ENCODE peak calls at places on chromosomes 11 and 22, in seven cellular contexts. One of them, this sample, is unnamed. For H3K4me1, the result is how much of the 10 kb centered on the place peaks cover.

GRCh38 chr11:13861411-13861810 is 101.1 kb upstream of the SPON1 start:
- DNase-seq in uterus: no peak
- DNase-seq in GM23338: no peak
- DNase-seq in stomach: no peak
- DNase-seq in pancreas: no peak
- DNase-seq in A549: no peak
- DNase-seq in tibial nerve: no peak
- DNase-seq in this sample: no peak

GRCh38 chr11:11931461-11932055 is 76.9 kb downstream of the DKK3 start:
- DNase-seq in tibial nerve: peak
- DNase-seq in pancreas: no peak
- DNase-seq in uterus: peak
- DNase-seq in GM23338: peak
- DNase-seq in stomach: no peak
- DNase-seq in A549: peak
- DNase-seq in this sample: no peak

GRCh38 chr11:29029452-29029851 is 921.3 kb downstream of the METTL15 start:
- DNase-seq in uterus: no peak
- DNase-seq in stomach: no peak
- DNase-seq in pancreas: no peak
- DNase-seq in tibial nerve: no peak
- DNase-seq in A549: no peak
- DNase-seq in GM23338: no peak
- DNase-seq in this sample: no peak

GRCh38 chr11:61711493-61711892 is 31.3 kb downstream of the DAGLA start:
- DNase-seq in uterus: no peak
- DNase-seq in GM23338: no peak
- DNase-seq in A549: no peak
- DNase-seq in tibial nerve: no peak
- DNase-seq in pancreas: no peak
- DNase-seq in stomach: no peak
- DNase-seq in this sample: no peak

GRCh38 chr11:113192121-113192925 is 122.1 kb upstream of the TTC12 start:
- DNase-seq in stomach: no peak
- DNase-seq in uterus: no peak
- DNase-seq in pancreas: no peak
- DNase-seq in A549: no peak
- DNase-seq in GM23338: no peak
- DNase-seq in tibial nerve: no peak
- DNase-seq in this sample: peak

GRCh38 chr11:13339196-13340153 is 61.9 kb downstream of the BMAL1 start:
- DNase-seq in pancreas: peak
- DNase-seq in uterus: no peak
- DNase-seq in A549: peak
- DNase-seq in GM23338: no peak
- DNase-seq in stomach: no peak
- DNase-seq in tibial nerve: no peak
- DNase-seq in this sample: no peak

GRCh38 chr11:18452927-18453326 is 2.7 kb upstream of the LDHAL6A start:
- DNase-seq in A549: no peak
- DNase-seq in stomach: no peak
- DNase-seq in GM23338: no peak
- DNase-seq in tibial nerve: no peak
- DNase-seq in uterus: no peak
- DNase-seq in pancreas: no peak
- DNase-seq in this sample: no peak

GRCh38 chr11:130071211-130071712 is 1.6 kb downstream of the APLP2 start:
- DNase-seq in pancreas: no peak
- DNase-seq in uterus: no peak
- DNase-seq in tibial nerve: no peak
- DNase-seq in GM23338: no peak
- DNase-seq in stomach: no peak
- DNase-seq in A549: peak
- DNase-seq in this sample: no peak

GRCh38 chr11:95835351-95835750 is 45.1 kb downstream of the CEP57 start:
- DNase-seq in A549: no peak
- DNase-seq in tibial nerve: peak
- DNase-seq in uterus: no peak
- DNase-seq in GM23338: no peak
- DNase-seq in pancreas: no peak
- DNase-seq in stomach: no peak
- DNase-seq in this sample: no peak

GRCh38 chr11:30131535-30131934 is 99.3 kb upstream of the FSHB start:
- DNase-seq in uterus: no peak
- DNase-seq in tibial nerve: peak
- DNase-seq in GM23338: no peak
- DNase-seq in stomach: no peak
- DNase-seq in A549: no peak
- DNase-seq in pancreas: no peak
- DNase-seq in this sample: no peak

GRCh38 chr11:41989800-41990380 is 530.4 kb upstream of the LRRC4C start:
- DNase-seq in A549: no peak
- DNase-seq in stomach: no peak
- DNase-seq in pancreas: no peak
- DNase-seq in GM23338: no peak
- DNase-seq in tibial nerve: no peak
- DNase-seq in uterus: no peak
- DNase-seq in this sample: no peak

GRCh38 chr22:26826431-26826935 is 169.1 kb downstream of the MIAT start:
- DNase-seq in uterus: no peak
- DNase-seq in tibial nerve: no peak
- DNase-seq in A549: no peak
- DNase-seq in stomach: no peak
- DNase-seq in GM23338: no peak
- DNase-seq in pancreas: no peak
- DNase-seq in this sample: no peak

GRCh38 chr11:119624102-119624615 is 104.8 kb downstream of the NECTIN1 start:
- DNase-seq in A549: peak
- DNase-seq in GM23338: peak
- DNase-seq in stomach: no peak
- DNase-seq in pancreas: no peak
- DNase-seq in uterus: no peak
- DNase-seq in tibial nerve: no peak
- DNase-seq in this sample: no peak
- TF ChIP-seq CTCF in A549: peak
- TF ChIP-seq CTCF in GM23338: peak
- TF ChIP-seq CTCF in stomach: peak
- TF ChIP-seq CTCF in pancreas: no peak
- TF ChIP-seq CTCF in uterus: no peak
- TF ChIP-seq CTCF in tibial nerve: peak
- TF ChIP-seq CTCF in this sample: peak

GRCh38 chr22:37744589-37744988 is 47.7 kb downstream of the TRIOBP start:
- DNase-seq in pancreas: no peak
- DNase-seq in GM23338: no peak
- DNase-seq in tibial nerve: no peak
- DNase-seq in uterus: no peak
- DNase-seq in stomach: no peak
- DNase-seq in A549: no peak
- DNase-seq in this sample: no peak

GRCh38 chr22:37747715-37748100 is 50.9 kb downstream of the TRIOBP start:
- DNase-seq in tibial nerve: no peak
- DNase-seq in uterus: no peak
- DNase-seq in GM23338: no peak
- DNase-seq in stomach: no peak
- DNase-seq in pancreas: no peak
- DNase-seq in A549: no peak
- DNase-seq in this sample: no peak

GRCh38 chr22:37747090-37747714 is 50.4 kb downstream of the TRIOBP start:
- DNase-seq in stomach: no peak
- DNase-seq in GM23338: no peak
- DNase-seq in uterus: peak
- DNase-seq in pancreas: no peak
- DNase-seq in tibial nerve: peak
- DNase-seq in A549: no peak
- DNase-seq in this sample: no peak

GRCh38 chr22:37745548-37746365 is 48.9 kb downstream of the TRIOBP start:
- DNase-seq in A549: peak
- DNase-seq in uterus: peak
- DNase-seq in pancreas: peak
- DNase-seq in tibial nerve: peak
- DNase-seq in stomach: peak
- DNase-seq in GM23338: peak
- DNase-seq in this sample: peak

GRCh38 chr22:37746366-37747089 is 49.7 kb downstream of the TRIOBP start:
- DNase-seq in GM23338: no peak
- DNase-seq in pancreas: no peak
- DNase-seq in stomach: no peak
- DNase-seq in tibial nerve: no peak
- DNase-seq in uterus: no peak
- DNase-seq in A549: no peak
- DNase-seq in this sample: no peak
- H3K4me1 ChIP-seq in GM23338: under half
- H3K4me1 ChIP-seq in pancreas: under half
- H3K4me1 ChIP-seq in stomach: half or more
- H3K4me1 ChIP-seq in tibial nerve: under half
- H3K4me1 ChIP-seq in uterus: under half
- H3K4me1 ChIP-seq in A549: half or more
- H3K4me1 ChIP-seq in this sample: half or more

DNA sequence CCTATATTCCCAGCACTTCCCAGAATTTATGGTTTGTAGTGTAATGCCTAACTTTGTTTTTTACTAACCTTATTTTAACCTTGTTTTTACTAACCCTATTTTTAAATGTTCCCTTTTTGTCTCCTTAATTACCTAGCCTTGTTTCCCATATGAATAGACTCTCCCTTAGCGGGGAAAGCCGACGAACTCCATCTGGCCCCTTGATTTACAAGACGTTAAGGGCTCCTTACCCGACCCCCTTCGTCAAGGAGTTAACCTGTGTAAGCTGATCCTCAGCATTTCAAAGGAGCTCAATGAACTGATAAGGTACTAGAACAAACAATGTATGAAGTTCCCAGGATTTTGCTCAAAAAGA is 17.1 kb downstream of the APOBEC3H start:
- DNase-seq in A549: no peak
- DNase-seq in GM23338: peak
- DNase-seq in pancreas: no peak
- DNase-seq in uterus: no peak
- DNase-seq in stomach: no peak
- DNase-seq in tibial nerve: no peak
- DNase-seq in this sample: no peak
- H3K27ac ChIP-seq in A549: no peak
- H3K27ac ChIP-seq in GM23338: no peak
- H3K27ac ChIP-seq in pancreas: no peak
- H3K27ac ChIP-seq in uterus: no peak
- H3K27ac ChIP-seq in stomach: no peak
- H3K27ac ChIP-seq in tibial nerve: no peak
- H3K27ac ChIP-seq in this sample: no peak

GRCh38 chr11:101326141-101326540 is 196.5 kb upstream of the PGR start:
- DNase-seq in stomach: no peak
- DNase-seq in tibial nerve: no peak
- DNase-seq in GM23338: no peak
- DNase-seq in uterus: no peak
- DNase-seq in A549: no peak
- DNase-seq in pancreas: no peak
- DNase-seq in this sample: no peak

GRCh38 chr11:101327908-101328307 is 198.3 kb upstream of the PGR start:
- DNase-seq in stomach: no peak
- DNase-seq in tibial nerve: no peak
- DNase-seq in pancreas: no peak
- DNase-seq in uterus: no peak
- DNase-seq in A549: no peak
- DNase-seq in GM23338: no peak
- DNase-seq in this sample: no peak

GRCh38 chr11:101321222-101321621 is 191.6 kb upstream of the PGR start:
- DNase-seq in stomach: no peak
- DNase-seq in tibial nerve: no peak
- DNase-seq in pancreas: no peak
- DNase-seq in A549: no peak
- DNase-seq in GM23338: peak
- DNase-seq in uterus: no peak
- DNase-seq in this sample: no peak

DNA sequence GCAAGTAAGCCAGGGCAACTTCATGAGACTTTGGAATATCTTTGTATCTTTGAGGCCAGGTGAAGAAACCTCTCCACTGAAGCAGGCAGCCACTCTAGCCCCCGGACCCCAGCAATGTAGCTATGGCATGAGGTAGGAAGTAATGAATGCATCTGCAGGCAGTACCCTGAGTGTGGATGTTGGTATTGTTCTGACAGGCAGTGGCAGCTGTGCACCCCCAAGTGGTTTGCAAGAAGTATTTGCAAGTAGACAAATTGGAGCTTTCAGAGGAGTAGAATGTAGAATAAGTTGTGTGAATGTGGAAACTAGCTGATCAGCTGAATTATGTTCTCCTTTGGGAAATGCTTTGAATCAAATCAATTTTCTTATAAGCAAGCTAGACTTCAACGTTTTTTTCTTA is 194.4 kb upstream of the PGR start:
- DNase-seq in tibial nerve: no peak
- DNase-seq in uterus: no peak
- DNase-seq in stomach: no peak
- DNase-seq in pancreas: no peak
- DNase-seq in GM23338: peak
- DNase-seq in A549: no peak
- DNase-seq in this sample: no peak
- TF ChIP-seq CTCF in tibial nerve: no peak
- TF ChIP-seq CTCF in uterus: peak
- TF ChIP-seq CTCF in stomach: no peak
- TF ChIP-seq CTCF in pancreas: no peak
- TF ChIP-seq CTCF in GM23338: peak
- TF ChIP-seq CTCF in A549: no peak
- TF ChIP-seq CTCF in this sample: no peak